ENCODE peak calls at places on chromosomes 2 and 18, in ten cellular contexts. One of them, this sample, is unnamed.

GRCh38 chr18:9952633-9953416 is 39.0 kb downstream of the VAPA start:
- DNase-seq in mesendoderm: no peak
- DNase-seq in cardiac fibroblast: no peak
- DNase-seq in spleen: no peak
- DNase-seq in lung: no peak
- DNase-seq in fibroblast of mammary gland: peak
- DNase-seq in CD8-positive, alpha-beta memory T cell: no peak
- DNase-seq in CD8-positive, alpha-beta T cell: no peak
- DNase-seq in upper lobe of left lung: no peak
- DNase-seq in SK-N-SH: no peak
- DNase-seq in this sample: no peak

GRCh38 chr2:205714789-205715411 is 32.6 kb downstream of the NRP2 start:
- DNase-seq in cardiac fibroblast: no peak
- DNase-seq in CD8-positive, alpha-beta memory T cell: no peak
- DNase-seq in spleen: no peak
- DNase-seq in lung: no peak
- DNase-seq in fibroblast of mammary gland: no peak
- DNase-seq in mesendoderm: no peak
- DNase-seq in CD8-positive, alpha-beta T cell: no peak
- DNase-seq in upper lobe of left lung: peak
- DNase-seq in SK-N-SH: no peak
- DNase-seq in this sample: no peak

GRCh38 chr2:211652366-211652765 is 886.2 kb downstream of the ERBB4 start:
- DNase-seq in spleen: no peak
- DNase-seq in lung: no peak
- DNase-seq in cardiac fibroblast: no peak
- DNase-seq in CD8-positive, alpha-beta memory T cell: no peak
- DNase-seq in SK-N-SH: no peak
- DNase-seq in upper lobe of left lung: no peak
- DNase-seq in mesendoderm: no peak
- DNase-seq in fibroblast of mammary gland: no peak
- DNase-seq in CD8-positive, alpha-beta T cell: no peak
- DNase-seq in this sample: no peak

GRCh38 chr18:10563886-10564285 is 38.1 kb downstream of the NAPG start:
- DNase-seq in lung: peak
- DNase-seq in SK-N-SH: no peak
- DNase-seq in spleen: no peak
- DNase-seq in fibroblast of mammary gland: no peak
- DNase-seq in upper lobe of left lung: no peak
- DNase-seq in CD8-positive, alpha-beta memory T cell: no peak
- DNase-seq in mesendoderm: no peak
- DNase-seq in cardiac fibroblast: no peak
- DNase-seq in CD8-positive, alpha-beta T cell: no peak
- DNase-seq in this sample: no peak

GRCh38 chr2:85504434-85505261 is 34.3 kb upstream of the MAT2A start:
- DNase-seq in SK-N-SH: peak
- DNase-seq in CD8-positive, alpha-beta memory T cell: no peak
- DNase-seq in spleen: no peak
- DNase-seq in lung: no peak
- DNase-seq in upper lobe of left lung: no peak
- DNase-seq in fibroblast of mammary gland: peak
- DNase-seq in CD8-positive, alpha-beta T cell: no peak
- DNase-seq in cardiac fibroblast: peak
- DNase-seq in mesendoderm: no peak
- DNase-seq in this sample: no peak

GRCh38 chr2:16662440-16662839 is 3.2 kb downstream of the CYRIA start:
- DNase-seq in mesendoderm: no peak
- DNase-seq in CD8-positive, alpha-beta memory T cell: no peak
- DNase-seq in upper lobe of left lung: no peak
- DNase-seq in CD8-positive, alpha-beta T cell: no peak
- DNase-seq in spleen: no peak
- DNase-seq in fibroblast of mammary gland: peak
- DNase-seq in SK-N-SH: no peak
- DNase-seq in lung: no peak
- DNase-seq in cardiac fibroblast: peak
- DNase-seq in this sample: no peak

GRCh38 chr2:46800625-46801024 is 115.0 kb downstream of the MCFD2 start:
- DNase-seq in fibroblast of mammary gland: no peak
- DNase-seq in mesendoderm: no peak
- DNase-seq in upper lobe of left lung: peak
- DNase-seq in CD8-positive, alpha-beta T cell: no peak
- DNase-seq in cardiac fibroblast: no peak
- DNase-seq in CD8-positive, alpha-beta memory T cell: no peak
- DNase-seq in lung: peak
- DNase-seq in spleen: no peak
- DNase-seq in SK-N-SH: no peak
- DNase-seq in this sample: no peak

GRCh38 chr2:15457868-15458267 is 103.3 kb downstream of the NBAS start:
- DNase-seq in SK-N-SH: no peak
- DNase-seq in CD8-positive, alpha-beta T cell: no peak
- DNase-seq in CD8-positive, alpha-beta memory T cell: no peak
- DNase-seq in spleen: no peak
- DNase-seq in upper lobe of left lung: no peak
- DNase-seq in fibroblast of mammary gland: no peak
- DNase-seq in lung: no peak
- DNase-seq in mesendoderm: no peak
- DNase-seq in cardiac fibroblast: no peak
- DNase-seq in this sample: no peak

GRCh38 chr2:63855418-63856301 is 14.0 kb downstream of the UGP2 start:
- DNase-seq in cardiac fibroblast: no peak
- DNase-seq in lung: no peak
- DNase-seq in upper lobe of left lung: peak
- DNase-seq in mesendoderm: no peak
- DNase-seq in SK-N-SH: no peak
- DNase-seq in CD8-positive, alpha-beta T cell: no peak
- DNase-seq in CD8-positive, alpha-beta memory T cell: no peak
- DNase-seq in spleen: no peak
- DNase-seq in fibroblast of mammary gland: no peak
- DNase-seq in this sample: no peak

GRCh38 chr18:61894751-61895524 is 2.1 kb upstream of the RNF152 start:
- DNase-seq in SK-N-SH: no peak
- DNase-seq in upper lobe of left lung: no peak
- DNase-seq in CD8-positive, alpha-beta memory T cell: no peak
- DNase-seq in cardiac fibroblast: no peak
- DNase-seq in CD8-positive, alpha-beta T cell: no peak
- DNase-seq in spleen: no peak
- DNase-seq in lung: no peak
- DNase-seq in fibroblast of mammary gland: no peak
- DNase-seq in mesendoderm: no peak
- DNase-seq in this sample: no peak

GRCh38 chr2:240983361-240983995 is 14.9 kb upstream of the SNED1 start:
- DNase-seq in upper lobe of left lung: peak
- DNase-seq in CD8-positive, alpha-beta memory T cell: peak
- DNase-seq in mesendoderm: peak
- DNase-seq in SK-N-SH: peak
- DNase-seq in spleen: peak
- DNase-seq in fibroblast of mammary gland: no peak
- DNase-seq in lung: no peak
- DNase-seq in CD8-positive, alpha-beta T cell: peak
- DNase-seq in cardiac fibroblast: peak
- DNase-seq in this sample: peak

GRCh38 chr18:41871229-41872000 is 83.6 kb upstream of the PIK3C3 start:
- DNase-seq in cardiac fibroblast: peak
- DNase-seq in CD8-positive, alpha-beta T cell: no peak
- DNase-seq in fibroblast of mammary gland: no peak
- DNase-seq in mesendoderm: no peak
- DNase-seq in CD8-positive, alpha-beta memory T cell: no peak
- DNase-seq in lung: no peak
- DNase-seq in spleen: no peak
- DNase-seq in SK-N-SH: no peak
- DNase-seq in upper lobe of left lung: no peak
- DNase-seq in this sample: no peak

GRCh38 chr2:189657867-189658266 is 3.4 kb upstream of the ASNSD1 start:
- DNase-seq in mesendoderm: peak
- DNase-seq in upper lobe of left lung: no peak
- DNase-seq in CD8-positive, alpha-beta memory T cell: peak
- DNase-seq in cardiac fibroblast: peak
- DNase-seq in CD8-positive, alpha-beta T cell: peak
- DNase-seq in lung: peak
- DNase-seq in fibroblast of mammary gland: no peak
- DNase-seq in SK-N-SH: no peak
- DNase-seq in spleen: peak
- DNase-seq in this sample: peak

GRCh38 chr2:20438334-20439192 is 8.3 kb upstream of the RHOB start:
- DNase-seq in CD8-positive, alpha-beta T cell: no peak
- DNase-seq in cardiac fibroblast: peak
- DNase-seq in SK-N-SH: no peak
- DNase-seq in mesendoderm: no peak
- DNase-seq in upper lobe of left lung: no peak
- DNase-seq in spleen: peak
- DNase-seq in fibroblast of mammary gland: peak
- DNase-seq in CD8-positive, alpha-beta memory T cell: no peak
- DNase-seq in lung: no peak
- DNase-seq in this sample: no peak

GRCh38 chr2:54454548-54454921 is 1.6 kb upstream of the SPTBN1 start:
- DNase-seq in CD8-positive, alpha-beta T cell: no peak
- DNase-seq in cardiac fibroblast: no peak
- DNase-seq in upper lobe of left lung: no peak
- DNase-seq in fibroblast of mammary gland: no peak
- DNase-seq in SK-N-SH: no peak
- DNase-seq in mesendoderm: no peak
- DNase-seq in spleen: no peak
- DNase-seq in CD8-positive, alpha-beta memory T cell: no peak
- DNase-seq in lung: no peak
- DNase-seq in this sample: no peak
- H3K4me3 ChIP-seq in CD8-positive, alpha-beta T cell: no peak
- H3K4me3 ChIP-seq in cardiac fibroblast: no peak
- H3K4me3 ChIP-seq in upper lobe of left lung: no peak
- H3K4me3 ChIP-seq in fibroblast of mammary gland: no peak
- H3K4me3 ChIP-seq in SK-N-SH: no peak
- H3K4me3 ChIP-seq in mesendoderm: no peak
- H3K4me3 ChIP-seq in spleen: no peak
- H3K4me3 ChIP-seq in CD8-positive, alpha-beta memory T cell: no peak
- H3K4me3 ChIP-seq in lung: no peak
- H3K4me3 ChIP-seq in this sample: no peak

GRCh38 chr2:162839419-162839818 is 852 bp upstream of the KCNH7 start:
- DNase-seq in lung: no peak
- DNase-seq in CD8-positive, alpha-beta memory T cell: no peak
- DNase-seq in upper lobe of left lung: peak
- DNase-seq in spleen: no peak
- DNase-seq in CD8-positive, alpha-beta T cell: no peak
- DNase-seq in cardiac fibroblast: no peak
- DNase-seq in SK-N-SH: peak
- DNase-seq in fibroblast of mammary gland: no peak
- DNase-seq in mesendoderm: no peak
- DNase-seq in this sample: no peak
- H3K4me3 ChIP-seq in lung: no peak
- H3K4me3 ChIP-seq in CD8-positive, alpha-beta memory T cell: no peak
- H3K4me3 ChIP-seq in upper lobe of left lung: no peak
- H3K4me3 ChIP-seq in spleen: peak
- H3K4me3 ChIP-seq in CD8-positive, alpha-beta T cell: no peak
- H3K4me3 ChIP-seq in cardiac fibroblast: no peak
- H3K4me3 ChIP-seq in SK-N-SH: peak
- H3K4me3 ChIP-seq in fibroblast of mammary gland: no peak
- H3K4me3 ChIP-seq in mesendoderm: peak
- H3K4me3 ChIP-seq in this sample: no peak

GRCh38 chr2:72144412-72144745 is 3.3 kb downstream of the CYP26B1 start:
- DNase-seq in SK-N-SH: no peak
- DNase-seq in upper lobe of left lung: no peak
- DNase-seq in CD8-positive, alpha-beta memory T cell: no peak
- DNase-seq in spleen: no peak
- DNase-seq in CD8-positive, alpha-beta T cell: peak
- DNase-seq in fibroblast of mammary gland: no peak
- DNase-seq in lung: no peak
- DNase-seq in cardiac fibroblast: no peak
- DNase-seq in mesendoderm: no peak
- DNase-seq in this sample: peak
- H3K4me3 ChIP-seq in SK-N-SH: peak
- H3K4me3 ChIP-seq in upper lobe of left lung: no peak
- H3K4me3 ChIP-seq in CD8-positive, alpha-beta memory T cell: no peak
- H3K4me3 ChIP-seq in spleen: peak
- H3K4me3 ChIP-seq in CD8-positive, alpha-beta T cell: peak
- H3K4me3 ChIP-seq in fibroblast of mammary gland: no peak
- H3K4me3 ChIP-seq in lung: no peak
- H3K4me3 ChIP-seq in cardiac fibroblast: peak
- H3K4me3 ChIP-seq in mesendoderm: peak
- H3K4me3 ChIP-seq in this sample: peak

GRCh38 chr2:199739413-199740110 is 111.4 kb downstream of the FTCDNL1 start:
- DNase-seq in spleen: peak
- DNase-seq in CD8-positive, alpha-beta memory T cell: peak
- DNase-seq in mesendoderm: peak
- DNase-seq in SK-N-SH: peak
- DNase-seq in CD8-positive, alpha-beta T cell: peak
- DNase-seq in lung: peak
- DNase-seq in cardiac fibroblast: peak
- DNase-seq in fibroblast of mammary gland: peak
- DNase-seq in upper lobe of left lung: no peak
- DNase-seq in this sample: peak
- H3K4me3 ChIP-seq in spleen: peak
- H3K4me3 ChIP-seq in CD8-positive, alpha-beta memory T cell: no peak
- H3K4me3 ChIP-seq in mesendoderm: no peak
- H3K4me3 ChIP-seq in SK-N-SH: no peak
- H3K4me3 ChIP-seq in CD8-positive, alpha-beta T cell: no peak
- H3K4me3 ChIP-seq in lung: no peak
- H3K4me3 ChIP-seq in cardiac fibroblast: no peak
- H3K4me3 ChIP-seq in fibroblast of mammary gland: no peak
- H3K4me3 ChIP-seq in upper lobe of left lung: no peak
- H3K4me3 ChIP-seq in this sample: no peak

GRCh38 chr2:37468139-37468538 is 123.7 kb downstream of the QPCT start:
- DNase-seq in mesendoderm: no peak
- DNase-seq in CD8-positive, alpha-beta T cell: no peak
- DNase-seq in spleen: no peak
- DNase-seq in lung: no peak
- DNase-seq in upper lobe of left lung: no peak
- DNase-seq in CD8-positive, alpha-beta memory T cell: no peak
- DNase-seq in fibroblast of mammary gland: peak
- DNase-seq in SK-N-SH: no peak
- DNase-seq in cardiac fibroblast: no peak
- DNase-seq in this sample: no peak

GRCh38 chr2:37472959-37473358 is 128.5 kb downstream of the QPCT start:
- DNase-seq in mesendoderm: peak
- DNase-seq in upper lobe of left lung: no peak
- DNase-seq in CD8-positive, alpha-beta T cell: no peak
- DNase-seq in cardiac fibroblast: peak
- DNase-seq in lung: peak
- DNase-seq in fibroblast of mammary gland: peak
- DNase-seq in spleen: no peak
- DNase-seq in SK-N-SH: no peak
- DNase-seq in CD8-positive, alpha-beta memory T cell: no peak
- DNase-seq in this sample: no peak

GRCh38 chr2:37471104-37471503 is 126.7 kb downstream of the QPCT start:
- DNase-seq in spleen: no peak
- DNase-seq in CD8-positive, alpha-beta memory T cell: no peak
- DNase-seq in fibroblast of mammary gland: no peak
- DNase-seq in SK-N-SH: no peak
- DNase-seq in cardiac fibroblast: no peak
- DNase-seq in mesendoderm: no peak
- DNase-seq in upper lobe of left lung: no peak
- DNase-seq in CD8-positive, alpha-beta T cell: no peak
- DNase-seq in lung: no peak
- DNase-seq in this sample: no peak

GRCh38 chr2:37469126-37469525 is 124.7 kb downstream of the QPCT start:
- DNase-seq in upper lobe of left lung: no peak
- DNase-seq in spleen: no peak
- DNase-seq in CD8-positive, alpha-beta T cell: no peak
- DNase-seq in cardiac fibroblast: no peak
- DNase-seq in mesendoderm: no peak
- DNase-seq in lung: no peak
- DNase-seq in fibroblast of mammary gland: no peak
- DNase-seq in CD8-positive, alpha-beta memory T cell: no peak
- DNase-seq in SK-N-SH: no peak
- DNase-seq in this sample: no peak

GRCh38 chr2:37471994-37472393 is 127.6 kb downstream of the QPCT start:
- DNase-seq in CD8-positive, alpha-beta memory T cell: no peak
- DNase-seq in lung: no peak
- DNase-seq in mesendoderm: no peak
- DNase-seq in fibroblast of mammary gland: peak
- DNase-seq in CD8-positive, alpha-beta T cell: no peak
- DNase-seq in cardiac fibroblast: peak
- DNase-seq in SK-N-SH: no peak
- DNase-seq in upper lobe of left lung: no peak
- DNase-seq in spleen: no peak
- DNase-seq in this sample: no peak
- H3K4me3 ChIP-seq in CD8-positive, alpha-beta memory T cell: no peak
- H3K4me3 ChIP-seq in lung: no peak
- H3K4me3 ChIP-seq in mesendoderm: no peak
- H3K4me3 ChIP-seq in fibroblast of mammary gland: no peak
- H3K4me3 ChIP-seq in CD8-positive, alpha-beta T cell: no peak
- H3K4me3 ChIP-seq in cardiac fibroblast: no peak
- H3K4me3 ChIP-seq in SK-N-SH: no peak
- H3K4me3 ChIP-seq in upper lobe of left lung: no peak
- H3K4me3 ChIP-seq in spleen: no peak
- H3K4me3 ChIP-seq in this sample: no peak